ENCODE peak calls at places on chromosomes 3 and 15, in nine cellular contexts. One of them, this sample, is unnamed.

GRCh38 chr3:107810195-107811071 is 280.4 kb downstream of the CD47 start:
- DNase-seq in NCI-H748 treated with DMSO at 0.1 percent for 48 hours: no peak
- DNase-seq in colonic mucosa: no peak
- DNase-seq in trophoblast cell: no peak
- DNase-seq in A673: no peak
- DNase-seq in CD8-positive, alpha-beta T cell: no peak
- DNase-seq in lower lobe of right lung: no peak
- DNase-seq in iris pigment epithelial cell: no peak
- DNase-seq in M059J: peak
- DNase-seq in this sample: peak

GRCh38 chr15:78047631-78048409 is 29.7 kb downstream of the TBC1D2B start:
- DNase-seq in NCI-H748 treated with DMSO at 0.1 percent for 48 hours: no peak
- DNase-seq in colonic mucosa: no peak
- DNase-seq in trophoblast cell: no peak
- DNase-seq in A673: no peak
- DNase-seq in CD8-positive, alpha-beta T cell: no peak
- DNase-seq in lower lobe of right lung: peak
- DNase-seq in iris pigment epithelial cell: peak
- DNase-seq in M059J: peak
- DNase-seq in this sample: peak

GRCh38 chr3:24156466-24156865 is 211.4 kb downstream of the NR1D2 start:
- DNase-seq in NCI-H748 treated with DMSO at 0.1 percent for 48 hours: no peak
- DNase-seq in colonic mucosa: no peak
- DNase-seq in trophoblast cell: peak
- DNase-seq in A673: peak
- DNase-seq in CD8-positive, alpha-beta T cell: no peak
- DNase-seq in lower lobe of right lung: no peak
- DNase-seq in iris pigment epithelial cell: peak
- DNase-seq in M059J: peak
- DNase-seq in this sample: peak

GRCh38 chr3:72460215-72461174 is 387.8 kb downstream of the SHQ1 start:
- DNase-seq in NCI-H748 treated with DMSO at 0.1 percent for 48 hours: no peak
- DNase-seq in colonic mucosa: no peak
- DNase-seq in trophoblast cell: no peak
- DNase-seq in A673: no peak
- DNase-seq in CD8-positive, alpha-beta T cell: no peak
- DNase-seq in lower lobe of right lung: no peak
- DNase-seq in iris pigment epithelial cell: no peak
- DNase-seq in M059J: no peak
- DNase-seq in this sample: no peak

GRCh38 chr3:44555753-44556152 is 760 bp downstream of the ZKSCAN7 start:
- DNase-seq in NCI-H748 treated with DMSO at 0.1 percent for 48 hours: no peak
- DNase-seq in colonic mucosa: no peak
- DNase-seq in trophoblast cell: no peak
- DNase-seq in A673: no peak
- DNase-seq in CD8-positive, alpha-beta T cell: no peak
- DNase-seq in lower lobe of right lung: no peak
- DNase-seq in iris pigment epithelial cell: peak
- DNase-seq in M059J: no peak
- DNase-seq in this sample: peak

GRCh38 chr15:58227706-58228543 is 89.7 kb downstream of the AQP9 start:
- DNase-seq in NCI-H748 treated with DMSO at 0.1 percent for 48 hours: peak
- DNase-seq in colonic mucosa: peak
- DNase-seq in trophoblast cell: peak
- DNase-seq in A673: peak
- DNase-seq in CD8-positive, alpha-beta T cell: peak
- DNase-seq in lower lobe of right lung: peak
- DNase-seq in iris pigment epithelial cell: peak
- DNase-seq in M059J: peak
- DNase-seq in this sample: peak

GRCh38 chr3:96480881-96481280 is 333.5 kb upstream of the EPHA6 start:
- DNase-seq in NCI-H748 treated with DMSO at 0.1 percent for 48 hours: no peak
- DNase-seq in colonic mucosa: no peak
- DNase-seq in trophoblast cell: no peak
- DNase-seq in A673: no peak
- DNase-seq in CD8-positive, alpha-beta T cell: no peak
- DNase-seq in lower lobe of right lung: no peak
- DNase-seq in iris pigment epithelial cell: no peak
- DNase-seq in M059J: no peak
- DNase-seq in this sample: no peak

GRCh38 chr3:39494781-39495180 is 27.3 kb downstream of the MOBP start:
- DNase-seq in NCI-H748 treated with DMSO at 0.1 percent for 48 hours: no peak
- DNase-seq in colonic mucosa: no peak
- DNase-seq in trophoblast cell: no peak
- DNase-seq in A673: no peak
- DNase-seq in CD8-positive, alpha-beta T cell: no peak
- DNase-seq in lower lobe of right lung: no peak
- DNase-seq in iris pigment epithelial cell: no peak
- DNase-seq in M059J: no peak
- DNase-seq in this sample: no peak

GRCh38 chr15:41336549-41336948 is 3.9 kb downstream of the NUSAP1 start:
- DNase-seq in NCI-H748 treated with DMSO at 0.1 percent for 48 hours: no peak
- DNase-seq in colonic mucosa: no peak
- DNase-seq in trophoblast cell: no peak
- DNase-seq in A673: no peak
- DNase-seq in CD8-positive, alpha-beta T cell: no peak
- DNase-seq in lower lobe of right lung: no peak
- DNase-seq in iris pigment epithelial cell: no peak
- DNase-seq in M059J: no peak
- DNase-seq in this sample: no peak

GRCh38 chr15:55297315-55297714 is 7.7 kb upstream of the RAB27A start:
- DNase-seq in NCI-H748 treated with DMSO at 0.1 percent for 48 hours: no peak
- DNase-seq in colonic mucosa: no peak
- DNase-seq in trophoblast cell: no peak
- DNase-seq in A673: no peak
- DNase-seq in CD8-positive, alpha-beta T cell: no peak
- DNase-seq in lower lobe of right lung: no peak
- DNase-seq in iris pigment epithelial cell: no peak
- DNase-seq in M059J: no peak
- DNase-seq in this sample: no peak

GRCh38 chr3:43477600-43477999 is 144.2 kb downstream of the ANO10 start:
- DNase-seq in NCI-H748 treated with DMSO at 0.1 percent for 48 hours: no peak
- DNase-seq in colonic mucosa: no peak
- DNase-seq in trophoblast cell: no peak
- DNase-seq in A673: no peak
- DNase-seq in CD8-positive, alpha-beta T cell: peak
- DNase-seq in lower lobe of right lung: peak
- DNase-seq in iris pigment epithelial cell: no peak
- DNase-seq in M059J: no peak
- DNase-seq in this sample: no peak

GRCh38 chr3:139457066-139457465 is 19.2 kb downstream of the RBP2 start:
- DNase-seq in NCI-H748 treated with DMSO at 0.1 percent for 48 hours: no peak
- DNase-seq in colonic mucosa: no peak
- DNase-seq in trophoblast cell: no peak
- DNase-seq in A673: no peak
- DNase-seq in CD8-positive, alpha-beta T cell: no peak
- DNase-seq in lower lobe of right lung: no peak
- DNase-seq in iris pigment epithelial cell: no peak
- DNase-seq in M059J: peak
- DNase-seq in this sample: no peak

This sample was measured in fibroblast of mammary gland.